ENCODE peak calls at places on chromosomes 2 and 18, in six cellular contexts. E is occipital lobe; P is heart right ventricle; X is activated naive CD8-positive, alpha-beta T cell treated with anti-CD3 and anti-CD28 coated beads, Interleukin-2, amount 10 ng/mL, durations not matched to agents 7 days and 5 days; U is PC-3; B is activated CD8-positive, alpha-beta T cell treated with anti-CD3 and anti-CD28 coated beads, Interleukin-2, amount 10 ng/mL, durations not matched to agents 7 days and 5 days. V is an unnamed sample.

GRCh38 chr2:114085238-114085637 is 195.3 kb downstream of the ACTR3 start:
- DNase-seq in E (no peak), P (no peak), X (no peak), U (no peak), B (no peak), V (no peak)

GRCh38 chr2:17540813-17541513 is 467 bp downstream of the VSNL1 start:
- DNase-seq in E (no peak), P (no peak), X (no peak), U (no peak), B (no peak), V (no peak)

GRCh38 chr2:98355881-98356280 is 9.6 kb downstream of the CNGA3 start:
- DNase-seq in E (no peak), P (no peak), X (no peak), U (no peak), B (no peak), V (no peak)

GRCh38 chr2:128270306-128271185 is 48.1 kb downstream of the HS6ST1 start:
- DNase-seq in E (no peak), P (no peak), X (no peak), U (no peak), B (no peak), V (no peak)

GRCh38 chr18:70663141-70663540 is 374.3 kb downstream of the SOCS6 start:
- DNase-seq in E (no peak), P (no peak), X (no peak), U (no peak), B (no peak), V (no peak)

GRCh38 chr2:31239842-31240198 is 5.9 kb downstream of the EHD3 start:
- DNase-seq in E (peak), P (peak), X (no peak), U (no peak), B (no peak), V (no peak)

GRCh38 chr2:7356909-7357584 is 439.8 kb downstream of the RNF144A start:
- DNase-seq in E (no peak), P (no peak), X (no peak), U (no peak), B (no peak), V (no peak)

GRCh38 chr18:41695441-41695840 is 259.6 kb upstream of the PIK3C3 start:
- DNase-seq in E (no peak), P (no peak), X (no peak), U (no peak), B (no peak), V (no peak)

GRCh38 chr2:105576440-105577241 is 168.1 kb upstream of the NCK2 start:
- DNase-seq in E (no peak), P (no peak), X (no peak), U (peak), B (no peak), V (peak)

GRCh38 chr2:240277807-240278522 is 137.5 kb upstream of the OTOS start:
- DNase-seq in E (no peak), P (peak), X (no peak), U (no peak), B (peak), V (no peak)

GRCh38 chr2:54470241-54470938 is 14.3 kb downstream of the SPTBN1 start:
- DNase-seq in E (no peak), P (no peak), X (no peak), U (no peak), B (no peak), V (no peak)

GRCh38 chr2:23698733-23699391 is 228.1 kb downstream of the ATAD2B start:
- DNase-seq in E (no peak), P (no peak), X (no peak), U (no peak), B (no peak), V (no peak)

GRCh38 chr18:58887613-58887963 is 22.9 kb downstream of the ZNF532 start:
- DNase-seq in E (no peak), P (peak), X (peak), U (peak), B (peak), V (no peak)

GRCh38 chr2:1745171-1746023 is 1.1 kb upstream of the PXDN start:
- DNase-seq in E (no peak), P (no peak), X (peak), U (no peak), B (peak), V (no peak)

GRCh38 chr2:229257980-229258379 is 13.1 kb downstream of the PID1 start:
- DNase-seq in E (no peak), P (no peak), X (no peak), U (no peak), B (no peak), V (no peak)

GRCh38 chr2:101341421-101341820 is 32.9 kb upstream of the RNF149 start:
- DNase-seq in E (no peak), P (no peak), X (peak), U (no peak), B (peak), V (no peak)

GRCh38 chr2:163852616-163853015 is 116.8 kb upstream of the FIGN start:
- DNase-seq in E (no peak), P (no peak), X (no peak), U (peak), B (no peak), V (no peak)

GRCh38 chr2:128710770-128711169 is 392.1 kb upstream of the HS6ST1 start:
- DNase-seq in E (no peak), P (no peak), X (no peak), U (no peak), B (no peak), V (no peak)

GRCh38 chr18:741931-742512 is 29.6 kb upstream of the ENOSF1 start:
- DNase-seq in E (no peak), P (no peak), X (no peak), U (peak), B (no peak), V (peak)

GRCh38 chr2:196131949-196132925 is 39.1 kb downstream of the STK17B start:
- DNase-seq in E (no peak), P (no peak), X (peak), U (no peak), B (peak), V (no peak)

GRCh38 chr18:3172081-3172480 is 47.7 kb downstream of the MYOM1 start:
- DNase-seq in E (no peak), P (no peak), X (no peak), U (no peak), B (no peak), V (no peak)

GRCh38 chr2:72887836-72888437 is 729 bp downstream of the SPR start:
- DNase-seq in E (peak), P (peak), X (peak), U (peak), B (peak), V (peak)

GRCh38 chr2:235279965-235280364 is 213.9 kb upstream of the AGAP1 start:
- DNase-seq in E (no peak), P (no peak), X (no peak), U (no peak), B (no peak), V (no peak)

GRCh38 chr18:35571138-35571537 is 10.4 kb upstream of the GALNT1 start:
- DNase-seq in E (no peak), P (no peak), X (no peak), U (no peak), B (no peak), V (no peak)

GRCh38 chr18:35089918-35090550 is 48.8 kb downstream of the MAPRE2 start:
- DNase-seq in E (no peak), P (no peak), X (no peak), U (no peak), B (no peak), V (no peak)

GRCh38 chr2:43121915-43122314 is 104.5 kb downstream of the ZFP36L2 start:
- DNase-seq in E (no peak), P (no peak), X (no peak), U (no peak), B (no peak), V (no peak)

GRCh38 chr2:119233326-119234020 is 9.8 kb downstream of the STEAP3 start:
- DNase-seq in E (no peak), P (no peak), X (no peak), U (peak), B (no peak), V (no peak)

GRCh38 chr18:59911600-59911999 is 11.8 kb downstream of the PMAIP1 start:
- DNase-seq in E (no peak), P (no peak), X (no peak), U (no peak), B (no peak), V (no peak)

GRCh38 chr2:85823951-85824350 is 64.8 kb downstream of the ST3GAL5 start:
- DNase-seq in E (no peak), P (no peak), X (no peak), U (no peak), B (no peak), V (no peak)

GRCh38 chr2:217933326-217933993 is 69.3 kb downstream of the TNS1 start:
- DNase-seq in E (no peak), P (no peak), X (no peak), U (no peak), B (no peak), V (no peak)

GRCh38 chr2:32430804-32431203 is 74.0 kb downstream of the BIRC6 start:
- DNase-seq in E (no peak), P (no peak), X (no peak), U (no peak), B (no peak), V (no peak)

GRCh38 chr2:160952462-160952861 is 207.8 kb upstream of the TANK start:
- DNase-seq in E (no peak), P (peak), X (no peak), U (no peak), B (no peak), V (no peak)

GRCh38 chr2:216183459-216183858 is 74.3 kb downstream of the XRCC5 start:
- DNase-seq in E (no peak), P (no peak), X (no peak), U (no peak), B (no peak), V (no peak)

GRCh38 chr2:189613650-189614420 is 33.2 kb upstream of the SLC40A1 start:
- DNase-seq in E (no peak), P (peak), X (no peak), U (no peak), B (no peak), V (no peak)

GRCh38 chr2:6073260-6074141 is 381.3 kb downstream of the SOX11 start:
- DNase-seq in E (no peak), P (peak), X (no peak), U (no peak), B (no peak), V (no peak)

GRCh38 chr2:209872675-209873074 is 101.0 kb downstream of the UNC80 start:
- DNase-seq in E (peak), P (peak), X (no peak), U (peak), B (no peak), V (no peak)